ENCODE peak calls at places on chromosomes 7 and 10, in four cellular contexts. U is body of pancreas, I is HCT116, A is upper lobe of left lung. W is an unnamed sample.

GRCh38 chr7:127214956-127215355 is 37.8 kb downstream of the GRM8 start:
- DNase-seq in U (no peak), I (no peak), A (no peak), W (no peak)

GRCh38 chr10:89171263-89171872 is 35.7 kb downstream of the CH25H start:
- DNase-seq in U (no peak), I (no peak), A (no peak), W (no peak)

GRCh38 chr10:90222372-90222771 is 521.0 kb downstream of the KIF20B start:
- DNase-seq in U (no peak), I (peak; percentile 45), A (no peak), W (no peak)

GRCh38 chr7:35366167-35367155 is 112.6 kb upstream of the TBX20 start:
- DNase-seq in U (no peak), I (no peak), A (peak; percentile 46), W (no peak)

GRCh38 chr10:124600051-124600880 is 138.6 kb downstream of the LHPP start:
- DNase-seq in U (no peak), I (no peak), A (no peak), W (no peak)

GRCh38 chr7:18020138-18020715 is 7.4 kb downstream of the PRPS1L1 start:
- DNase-seq in U (no peak), I (no peak), A (no peak), W (no peak)

GRCh38 chr7:1542841-1543747 is 12.6 kb downstream of the MAFK start:
- DNase-seq in U (no peak), I (no peak), A (peak; percentile 78), W (no peak)

GRCh38 chr10:73922007-73922863 is 11.3 kb downstream of the PLAU start:
- DNase-seq in U (no peak), I (no peak), A (no peak), W (no peak)

GRCh38 chr10:11336703-11337102 is 274.7 kb downstream of the USP6NL start:
- DNase-seq in U (no peak), I (no peak), A (no peak), W (no peak)

GRCh38 chr7:26143298-26144044 is 8.5 kb upstream of the NFE2L3 start:
- DNase-seq in U (no peak), I (no peak), A (no peak), W (no peak)

GRCh38 chr7:101816499-101817030 is 861 bp upstream of the CUX1 start:
- DNase-seq in U (peak; percentile 63), I (no peak), A (peak; percentile 92), W (no peak)

GRCh38 chr7:140674899-140675701 is 2.4 kb downstream of the ADCK2 start:
- DNase-seq in U (peak; percentile 22), I (peak; percentile 27), A (no peak), W (peak; percentile 78)

GRCh38 chr7:117061751-117062150 is 108.5 kb downstream of the ST7 start:
- DNase-seq in U (no peak), I (no peak), A (no peak), W (no peak)

GRCh38 chr7:81956520-81956919 is 186.7 kb upstream of the HGF start:
- DNase-seq in U (no peak), I (peak; percentile 47), A (no peak), W (no peak)

GRCh38 chr7:40714338-40715052 is 579.7 kb downstream of the SUGCT start:
- DNase-seq in U (no peak), I (no peak), A (no peak), W (no peak)

GRCh38 chr7:108014747-108015682 is 12.1 kb upstream of the LAMB1 start:
- DNase-seq in U (no peak), I (peak; percentile 32), A (no peak), W (no peak)

GRCh38 chr7:140674356-140674800 is 1.6 kb downstream of the ADCK2 start:
- DNase-seq in U (peak; percentile 53), I (no peak), A (no peak), W (no peak)

GRCh38 chr7:146736446-146737190 is 620.0 kb downstream of the CNTNAP2 start:
- DNase-seq in U (no peak), I (no peak), A (no peak), W (no peak)

GRCh38 chr10:69901623-69902505 is 100.2 kb downstream of the COL13A1 start:
- DNase-seq in U (peak; percentile 54), I (peak; percentile 28), A (no peak), W (no peak)

GRCh38 chr7:81159402-81159801 is 240.6 kb upstream of the SEMA3C start:
- DNase-seq in U (no peak), I (peak; percentile 13), A (no peak), W (no peak)

GRCh38 chr7:37052673-37053072 is 328.4 kb upstream of the AOAH start:
- DNase-seq in U (no peak), I (no peak), A (no peak), W (no peak)

GRCh38 chr7:50393076-50393475 is 57.1 kb downstream of the FIGNL1 start:
- DNase-seq in U (no peak), I (no peak), A (no peak), W (no peak)

GRCh38 chr10:13271552-13272163 is 28.2 kb downstream of the PHYH start:
- DNase-seq in U (peak; percentile 64), I (peak; percentile 32), A (no peak), W (peak; percentile 13)

GRCh38 chr7:149790754-149791360 is 17.5 kb upstream of the ZNF467 start:
- DNase-seq in U (no peak), I (no peak), A (peak; percentile 60), W (no peak)

GRCh38 chr7:31311465-31312074 is 29.0 kb downstream of the NEUROD6 start:
- DNase-seq in U (no peak), I (no peak), A (no peak), W (no peak)

GRCh38 chr7:139181404-139181803 is 49.6 kb upstream of the UBN2 start:
- DNase-seq in U (no peak), I (no peak), A (no peak), W (no peak)

DNA sequence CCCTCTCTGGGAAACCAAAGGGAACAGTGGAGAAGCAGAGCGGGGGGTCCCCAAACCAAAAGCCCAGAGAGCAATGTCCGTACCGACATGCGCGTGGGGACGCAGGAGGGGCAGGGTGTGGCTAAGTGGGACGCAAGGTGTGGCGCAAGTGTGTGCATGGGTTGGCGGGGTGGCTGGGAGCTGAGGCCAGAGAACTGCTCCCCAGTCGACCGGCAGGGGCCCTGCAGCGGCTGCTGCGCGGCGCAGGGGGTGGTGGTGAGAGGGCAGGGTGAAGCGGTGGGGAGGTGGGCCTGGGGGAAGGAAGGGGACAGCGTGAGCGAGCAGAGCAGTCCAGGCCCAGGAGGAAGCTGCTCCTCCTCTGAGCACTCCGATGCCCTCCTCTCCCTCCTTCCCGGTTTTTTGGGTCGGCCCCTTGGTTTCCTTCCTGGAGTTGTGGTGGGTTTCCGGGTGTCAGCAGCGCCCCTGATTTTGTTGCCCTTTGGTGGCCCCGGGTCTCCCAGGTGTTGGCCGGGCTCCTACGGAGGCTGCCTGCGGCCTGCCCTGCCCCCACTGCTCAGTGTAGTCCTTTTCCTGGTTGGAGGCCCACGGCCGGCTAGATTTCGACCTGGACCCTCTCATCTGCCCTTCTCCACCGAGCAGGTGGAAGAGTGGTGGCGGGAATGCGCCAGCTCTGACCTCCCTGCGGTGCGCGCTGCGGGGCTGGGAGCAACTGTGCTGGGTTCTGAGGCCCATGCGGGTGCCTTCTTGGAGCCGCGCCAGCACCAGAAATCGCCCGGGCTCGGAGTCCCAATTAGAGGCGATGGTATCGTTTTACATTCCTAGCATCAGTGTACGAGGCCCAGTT is 40.5 kb upstream of the COMTD1 start:
- DNase-seq in U (peak; percentile 11), I (no peak), A (peak; percentile 84), W (no peak)
- TF ChIP-seq POLR2A in U (no peak), I (peak; percentile 83), A (no peak), W (no peak)

DNA sequence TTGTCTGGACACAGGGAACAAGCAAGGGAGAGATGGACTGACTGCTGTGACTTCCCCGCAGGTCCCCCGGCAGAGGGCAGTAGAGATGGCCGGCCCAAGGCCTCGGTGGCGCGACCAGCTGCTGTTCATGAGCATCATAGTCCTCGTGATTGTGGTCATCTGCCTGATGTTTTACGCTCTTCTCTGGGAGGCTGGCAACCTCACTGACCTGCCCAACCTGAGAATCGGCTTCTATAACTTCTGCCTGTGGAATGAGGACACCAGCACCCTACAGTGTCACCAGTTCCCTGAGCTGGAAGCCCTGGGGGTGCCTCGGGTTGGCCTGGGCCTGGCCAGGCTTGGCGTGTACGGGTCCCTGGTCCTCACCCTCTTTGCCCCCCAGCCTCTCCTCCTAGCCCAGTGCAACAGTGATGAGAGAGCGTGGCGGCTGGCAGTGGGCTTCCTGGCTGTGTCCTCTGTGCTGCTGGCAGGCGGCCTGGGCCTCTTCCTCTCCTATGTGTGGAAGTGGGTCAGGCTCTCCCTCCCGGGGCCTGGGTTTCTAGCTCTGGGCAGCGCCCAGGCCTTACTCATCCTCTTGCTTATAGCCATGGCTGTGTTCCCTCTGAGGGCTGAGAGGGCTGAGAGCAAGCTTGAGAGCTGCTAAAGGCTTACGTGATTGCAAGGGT is 6.0 kb downstream of the CYREN start:
- DNase-seq in U (peak; percentile 21), I (no peak), A (peak; percentile 69), W (no peak)
- TF ChIP-seq POLR2A in U (no peak), I (no peak), A (no peak), W (no peak)

GRCh38 chr7:44748042-44748947 is at the start of gene ZMIZ2:
- DNase-seq in U (peak; percentile 93), I (peak; percentile 48), A (peak; percentile 99), W (peak; percentile 99)

GRCh38 chr7:44750921-44751571 is 2.4 kb downstream of the ZMIZ2 start:
- DNase-seq in U (no peak), I (no peak), A (no peak), W (no peak)

GRCh38 chr7:44750424-44750823 is 1.8 kb downstream of the ZMIZ2 start:
- DNase-seq in U (no peak), I (no peak), A (no peak), W (no peak)

GRCh38 chr7:44749992-44750391 is 1.3 kb downstream of the ZMIZ2 start:
- DNase-seq in U (no peak), I (no peak), A (no peak), W (no peak)

GRCh38 chr7:44748948-44749731 is 493 bp downstream of the ZMIZ2 start:
- DNase-seq in U (no peak), I (no peak), A (peak; percentile 75), W (no peak)
- TF ChIP-seq POLR2A in U (no peak), I (no peak), A (no peak), W (no peak)

GRCh38 chr7:155545348-155545747 is 1.0 kb downstream of the CNPY1 start:
- DNase-seq in U (no peak), I (no peak), A (no peak), W (no peak)

GRCh38 chr7:155543926-155544325 is 2.4 kb downstream of the CNPY1 start:
- DNase-seq in U (no peak), I (no peak), A (no peak), W (no peak)

GRCh38 chr7:155549226-155549625 is 2.9 kb upstream of the CNPY1 start:
- DNase-seq in U (no peak), I (no peak), A (no peak), W (no peak)

GRCh38 chr7:155544485-155544884 is 1.9 kb downstream of the CNPY1 start:
- DNase-seq in U (no peak), I (no peak), A (no peak), W (no peak)

DNA sequence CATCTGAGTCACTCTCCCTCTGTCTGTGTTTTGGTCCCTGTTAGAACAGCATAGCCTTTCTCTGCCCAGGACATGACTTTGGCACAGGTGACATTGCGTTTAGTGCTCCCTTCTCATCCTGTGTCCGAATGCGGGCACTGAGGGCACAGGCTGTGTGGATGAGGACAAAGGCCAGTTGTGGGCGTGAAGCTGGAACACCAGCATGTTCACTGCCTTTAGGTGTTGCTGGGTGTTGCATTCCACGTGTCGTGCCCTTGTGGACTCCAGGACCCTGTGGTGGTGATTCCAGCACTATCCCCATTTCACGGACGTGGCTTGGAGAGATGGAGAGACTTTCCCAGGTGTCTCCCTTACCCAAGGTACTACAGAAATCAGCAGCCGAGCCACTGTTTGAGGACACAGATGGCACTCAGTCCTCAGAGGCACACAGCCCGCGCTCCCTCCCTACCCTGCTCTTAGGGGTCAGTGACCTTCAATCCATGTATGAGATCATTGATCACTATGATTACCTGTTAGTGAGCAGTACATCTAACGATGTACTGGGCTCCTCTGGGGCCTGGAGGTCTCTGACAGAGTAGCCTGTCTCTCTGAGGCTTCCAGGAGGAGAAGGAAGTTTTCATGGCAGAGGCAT is 917 bp upstream of the CNPY1 start:
- DNase-seq in U (no peak), I (no peak), A (no peak), W (no peak)
- TF ChIP-seq POLR2A in U (no peak), I (no peak), A (no peak), W (no peak)